ENCODE peak calls at places on chromosomes 4 and X, in nine cellular contexts. D is uterus, Z is NB4, C is adrenal gland, F is A549, V is HepG2, Q is ovary, U is right lobe of liver, G is breast epithelium. W is an unnamed sample.

GRCh38 chrX:31199770-31200114 is 127.9 kb upstream of the FTHL17 start:
- DNase-seq in D (no peak), Z (no peak), C (no peak), F (no peak), V (peak), Q (no peak), U (no peak), G (no peak), W (no peak)

GRCh38 chrX:32118832-32119231 is 1047.0 kb upstream of the FTHL17 start:
- DNase-seq in D (no peak), Z (no peak), C (no peak), F (no peak), V (no peak), Q (no peak), U (no peak), G (no peak), W (no peak)

GRCh38 chr4:3239998-3240920 is 8.7 kb upstream of the MSANTD1 start:
- DNase-seq in D (no peak), Z (no peak), C (no peak), F (no peak), V (no peak), Q (no peak), U (no peak), G (no peak), W (no peak)

GRCh38 chrX:109685656-109686078 is 47.4 kb downstream of the ACSL4 start:
- DNase-seq in D (no peak), Z (no peak), C (no peak), F (no peak), V (no peak), Q (no peak), U (no peak), G (no peak), W (no peak)

GRCh38 chr4:3670521-3671519 is 95.4 kb upstream of the ADRA2C start:
- DNase-seq in D (peak), Z (no peak), C (no peak), F (no peak), V (no peak), Q (peak), U (no peak), G (no peak), W (no peak)

GRCh38 chrX:101904996-101905395 is 26.8 kb downstream of the ZMAT1 start:
- DNase-seq in D (no peak), Z (no peak), C (no peak), F (no peak), V (no peak), Q (no peak), U (no peak), G (no peak), W (no peak)

GRCh38 chr4:77095101-77095826 is 19.5 kb upstream of the CCNI start:
- DNase-seq in D (peak), Z (peak), C (peak), F (peak), V (peak), Q (peak), U (peak), G (peak), W (no peak)

GRCh38 chrX:110915120-110915519 is 119.5 kb upstream of the CHRDL1 start:
- DNase-seq in D (no peak), Z (no peak), C (no peak), F (no peak), V (no peak), Q (no peak), U (no peak), G (no peak), W (no peak)

GRCh38 chr4:76703123-76703490 is 194.8 kb downstream of the SOWAHB start:
- DNase-seq in D (no peak), Z (no peak), C (no peak), F (peak), V (no peak), Q (no peak), U (no peak), G (no peak), W (no peak)

GRCh38 chrX:149638860-149639259 is 7.3 kb upstream of the TMEM185A start:
- DNase-seq in D (no peak), Z (no peak), C (no peak), F (no peak), V (no peak), Q (no peak), U (no peak), G (no peak), W (no peak)

GRCh38 chr4:98027827-98028226 is 115.4 kb downstream of the STPG2 start:
- DNase-seq in D (no peak), Z (peak), C (no peak), F (peak), V (no peak), Q (no peak), U (no peak), G (no peak), W (peak)

GRCh38 chr4:42608551-42608950 is 48.4 kb downstream of the ATP8A1 start:
- DNase-seq in D (no peak), Z (no peak), C (no peak), F (no peak), V (no peak), Q (no peak), U (no peak), G (no peak), W (no peak)

DNA sequence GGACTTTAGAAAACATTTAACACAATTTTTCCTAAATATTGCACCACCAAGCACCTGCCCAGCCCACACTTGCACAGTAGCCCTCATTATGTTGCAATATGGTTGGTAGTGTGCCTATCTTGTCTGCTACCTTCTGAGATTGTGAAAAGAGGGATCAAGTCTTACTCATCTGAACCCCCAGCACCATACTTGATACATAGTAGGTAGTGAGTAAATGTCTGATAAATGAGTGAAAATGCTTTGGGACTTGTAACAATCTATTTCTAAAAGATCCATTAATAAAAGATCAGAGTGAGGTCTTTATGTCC is 118.4 kb upstream of the MED14 start:
- DNase-seq in D (no peak), Z (peak), C (no peak), F (no peak), V (no peak), Q (no peak), U (no peak), G (no peak), W (no peak)
- TF ChIP-seq POLR2A in D (no peak), Z (no peak), C (no peak), F (no peak), V (no peak), Q (no peak), U (no peak), G (no peak), W (no peak)

DNA sequence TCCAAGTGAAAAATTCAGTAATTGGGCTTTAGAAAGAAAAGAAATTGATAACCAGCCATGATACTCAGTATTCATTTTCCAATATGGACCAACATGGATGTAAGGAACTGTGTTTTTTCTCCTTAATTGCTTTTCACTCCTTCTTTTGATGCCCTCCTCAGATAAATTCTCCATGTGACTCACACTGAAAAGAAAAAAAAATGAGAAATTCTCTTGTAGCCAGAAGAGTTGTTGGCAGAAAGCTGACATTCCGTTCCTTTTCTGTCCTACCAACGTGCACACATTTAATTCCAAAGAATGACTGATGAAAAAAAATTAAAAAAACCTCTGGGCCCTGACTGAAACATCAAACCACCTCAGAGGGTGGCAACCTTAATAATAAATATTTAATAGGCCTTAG is 153.1 kb downstream of the AMELX start:
- DNase-seq in D (no peak), Z (no peak), C (no peak), F (no peak), V (no peak), Q (no peak), U (no peak), G (no peak), W (no peak)
- TF ChIP-seq POLR2A in D (no peak), Z (no peak), C (no peak), F (no peak), V (no peak), Q (no peak), U (no peak), G (no peak), W (no peak)

DNA sequence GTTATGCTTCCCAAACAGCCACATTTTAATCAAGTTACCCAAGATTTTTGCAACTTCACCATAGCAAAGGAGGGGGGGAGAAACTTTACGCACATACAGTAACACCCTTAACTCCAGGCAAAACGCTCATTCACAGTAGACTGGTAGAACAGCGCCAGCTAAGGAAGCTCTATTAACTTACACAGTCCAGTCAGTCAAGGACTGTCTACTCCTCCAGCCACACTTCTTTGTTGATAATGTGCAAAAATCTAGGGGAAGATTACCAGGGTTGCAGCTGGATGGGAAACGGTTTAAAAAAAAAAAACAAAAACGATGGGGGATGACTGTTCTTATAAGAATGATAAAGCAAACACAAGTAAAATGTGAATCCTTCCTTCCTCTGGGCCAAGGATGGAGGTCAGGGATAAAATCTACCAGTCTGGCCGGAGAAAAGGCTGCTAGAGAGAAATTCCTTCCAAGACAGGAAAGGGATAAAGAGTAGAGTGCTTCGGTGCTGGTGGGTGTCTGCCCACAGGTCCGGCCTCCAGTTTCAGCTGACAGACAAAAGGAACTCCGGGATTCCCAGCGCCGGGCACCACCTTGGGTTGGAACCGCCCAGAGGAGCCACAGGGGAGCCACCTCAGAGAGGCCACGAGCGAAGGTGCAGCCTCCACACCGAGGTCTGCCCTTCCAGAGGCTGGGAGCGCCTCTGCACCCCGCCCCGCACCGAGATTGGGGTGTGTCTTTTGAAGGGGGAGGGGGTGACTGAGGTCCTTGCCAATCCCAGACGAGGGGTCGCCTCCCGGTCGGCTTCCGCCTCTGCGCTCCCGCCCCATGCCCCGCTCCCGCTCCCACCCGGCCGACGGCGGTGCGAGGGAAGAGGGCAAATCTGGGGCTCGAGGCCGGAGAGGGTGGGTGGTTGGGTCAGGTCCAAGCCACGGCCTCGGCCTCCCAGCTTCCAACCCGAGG is 789 bp downstream of the ANKRD50 start:
- DNase-seq in D (peak), Z (peak), C (peak), F (peak), V (peak), Q (no peak), U (peak), G (peak), W (peak)
- TF ChIP-seq POLR2A in D (peak), Z (peak), C (no peak), F (no peak), V (no peak), Q (no peak), U (peak), G (no peak), W (peak)

DNA sequence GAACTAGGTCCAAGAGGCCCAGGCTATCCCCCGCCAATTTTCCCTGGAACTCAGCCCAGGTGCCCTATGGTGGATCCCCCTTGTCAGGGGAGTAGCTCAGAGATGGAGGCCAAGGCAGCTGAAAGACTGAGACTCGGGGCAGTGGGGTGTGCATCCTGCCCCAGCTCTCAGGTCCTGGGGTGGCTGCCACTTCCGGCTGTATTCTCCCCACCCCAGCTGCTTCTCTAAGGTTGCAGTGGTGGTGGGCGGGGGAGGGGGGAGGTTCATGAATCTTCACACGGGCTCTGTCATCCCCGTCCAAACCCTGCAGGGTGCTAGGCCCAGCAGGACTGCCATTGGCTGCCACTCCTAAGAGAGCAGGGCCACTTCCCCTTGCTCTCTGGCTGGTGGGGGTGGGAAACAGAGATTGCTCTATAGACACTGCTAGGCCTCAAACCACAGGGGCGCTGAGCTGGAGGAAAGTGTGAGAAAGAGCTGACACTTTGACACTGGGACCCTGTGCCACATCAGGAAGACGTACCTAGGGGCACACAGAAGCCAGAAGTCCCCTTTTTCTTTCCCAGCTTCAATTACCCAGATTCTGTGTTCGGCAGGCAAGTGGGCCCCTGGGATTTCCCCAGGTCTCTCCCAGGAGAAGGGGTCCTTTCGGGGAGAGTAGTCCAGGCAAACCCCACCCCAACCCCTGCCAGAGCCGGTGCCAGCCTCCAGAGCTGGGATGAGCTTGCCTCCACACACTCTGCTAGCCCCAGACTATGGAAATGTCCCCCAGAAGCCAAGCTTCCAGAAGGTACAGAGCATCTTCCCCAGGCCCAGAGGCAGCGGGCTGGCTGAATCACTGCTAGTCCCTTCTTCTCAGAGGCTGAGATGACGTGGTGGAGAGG is 1.6 kb downstream of the SASH3 start:
- DNase-seq in D (no peak), Z (peak), C (peak), F (no peak), V (no peak), Q (no peak), U (peak), G (no peak), W (no peak)
- TF ChIP-seq POLR2A in D (no peak), Z (no peak), C (no peak), F (no peak), V (no peak), Q (no peak), U (no peak), G (no peak), W (no peak)

GRCh38 chr4:78556655-78557054 is 5.1 kb downstream of the ANXA3 start:
- DNase-seq in D (no peak), Z (no peak), C (no peak), F (no peak), V (no peak), Q (no peak), U (no peak), G (no peak), W (no peak)

GRCh38 chr4:78553526-78554060 is 2.0 kb downstream of the ANXA3 start:
- DNase-seq in D (no peak), Z (no peak), C (no peak), F (no peak), V (peak), Q (no peak), U (no peak), G (no peak), W (no peak)

GRCh38 chr4:78552398-78553396 is 1.1 kb downstream of the ANXA3 start:
- DNase-seq in D (no peak), Z (peak), C (no peak), F (peak), V (peak), Q (no peak), U (no peak), G (no peak), W (peak)

GRCh38 chr4:78551420-78552351 is at the start of gene ANXA3:
- DNase-seq in D (no peak), Z (peak), C (no peak), F (no peak), V (no peak), Q (peak), U (peak), G (peak), W (no peak)
- TF ChIP-seq POLR2A in D (no peak), Z (no peak), C (no peak), F (no peak), V (peak), Q (no peak), U (no peak), G (peak), W (no peak)

GRCh38 chr4:107824367-107825071 is at the start of gene SGMS2:
- DNase-seq in D (peak), Z (peak), C (peak), F (peak), V (peak), Q (peak), U (peak), G (peak), W (peak)
- TF ChIP-seq POLR2A in D (peak), Z (no peak), C (peak), F (peak), V (no peak), Q (peak), U (peak), G (no peak), W (peak)